ENCODE peak calls at places on chromosomes 12 and 14, in seven cellular contexts. T is mesothelial cell of epicardium, U is fibroblast of the aortic adventitia, X is MCF 10A, Q is A549, K is left ventricle myocardium inferior, C is HFF-Myc. Y is an unnamed sample.

GRCh38 chr12:113186666-113187325 is 1.3 kb downstream of the RITA1 start:
- DNase-seq in Q (no peak), K (no peak), X (no peak), C (no peak), T (no peak), U (no peak), Y (no peak)

GRCh38 chr12:106000376-106001104 is 138.2 kb downstream of the NUAK1 start:
- DNase-seq in X (peak; percentile 33), U (no peak), K (no peak), Q (no peak), C (no peak), T (no peak), Y (no peak)

GRCh38 chr12:6384499-6385436 is 806 bp downstream of the LTBR start:
- DNase-seq in K (no peak), X (peak; percentile 32), T (no peak), Q (no peak), U (no peak), C (no peak), Y (no peak)

GRCh38 chr14:56295743-56296142 is 177.5 kb downstream of the PELI2 start:
- DNase-seq in T (no peak), U (no peak), X (no peak), Q (no peak), C (no peak), K (no peak), Y (no peak)

GRCh38 chr12:70619471-70620152 is 17.6 kb downstream of the PTPRB start:
- DNase-seq in U (peak; percentile 50), Q (no peak), C (no peak), T (no peak), K (no peak), X (no peak), Y (no peak)

GRCh38 chr12:113938471-113938870 is 27.7 kb downstream of the RBM19 start:
- DNase-seq in C (no peak), X (no peak), U (no peak), K (no peak), T (no peak), Q (no peak), Y (no peak)

GRCh38 chr12:2613674-2614073 is 181.1 kb upstream of the FKBP4 start:
- DNase-seq in T (no peak), U (peak; percentile 98), C (peak; percentile 88), K (no peak), Q (peak; percentile 66), X (peak; percentile 82), Y (no peak)

GRCh38 chr12:122399254-122399591 is 23.2 kb downstream of the CLIP1 start:
- DNase-seq in T (no peak), X (no peak), Q (no peak), U (no peak), C (no peak), K (no peak), Y (no peak)

GRCh38 chr12:97985834-97986233 is 523.2 kb downstream of the RMST start:
- DNase-seq in K (no peak), C (no peak), T (no peak), X (no peak), U (no peak), Q (no peak), Y (no peak)

GRCh38 chr12:27922591-27923139 is 49.9 kb downstream of the PTHLH start:
- DNase-seq in Q (peak; percentile 35), K (no peak), C (no peak), X (peak; percentile 98), U (peak; percentile 86), T (no peak), Y (no peak)

GRCh38 chr12:120196363-120196762 is 1.8 kb upstream of the GCN1 start:
- DNase-seq in C (no peak), Q (no peak), K (no peak), X (peak; percentile 32), T (no peak), U (peak; percentile 16), Y (no peak)

GRCh38 chr14:55306938-55307589 is 35.8 kb downstream of the FBXO34 start:
- DNase-seq in Q (no peak), T (no peak), C (no peak), X (no peak), U (peak; percentile 68), K (no peak), Y (no peak)

GRCh38 chr12:75933136-75933535 is 98.4 kb downstream of the PHLDA1 start:
- DNase-seq in X (peak; percentile 78), U (peak; percentile 86), K (no peak), T (no peak), Q (peak; percentile 89), C (no peak), Y (no peak)

GRCh38 chr12:57227315-57228115 is 2.0 kb upstream of the SHMT2 start:
- DNase-seq in K (no peak), X (no peak), U (no peak), C (no peak), T (no peak), Q (no peak), Y (no peak)

GRCh38 chr12:100956311-100956852 is 161.8 kb downstream of the ANO4 start:
- DNase-seq in T (no peak), U (peak; percentile 63), X (no peak), K (no peak), Q (no peak), C (no peak), Y (no peak)

GRCh38 chr12:46386877-46387629 is 14.5 kb upstream of the SLC38A2 start:
- DNase-seq in T (no peak), X (peak; percentile 55), U (peak; percentile 87), C (no peak), K (peak; percentile 48), Q (peak; percentile 47), Y (no peak)

GRCh38 chr14:75259510-75259855 is 19.1 kb upstream of the FOS start:
- DNase-seq in U (peak; percentile 62), K (no peak), C (no peak), T (no peak), Q (no peak), X (no peak), Y (no peak)

GRCh38 chr14:94532462-94532861 is 23.2 kb upstream of the SERPINA12 start:
- DNase-seq in U (no peak), K (no peak), T (no peak), C (no peak), X (no peak), Q (no peak), Y (no peak)

GRCh38 chr14:94539181-94539580 is 22.1 kb upstream of the SERPINA4 start:
- DNase-seq in X (no peak), Q (no peak), K (no peak), C (no peak), U (no peak), T (peak; percentile 13), Y (no peak)

GRCh38 chr14:94540031-94540794 is 21.0 kb upstream of the SERPINA4 start:
- DNase-seq in T (no peak), Q (peak; percentile 27), K (no peak), U (peak; percentile 22), X (no peak), C (peak; percentile 1), Y (no peak)

GRCh38 chr14:94538070-94538740 is 23.0 kb upstream of the SERPINA4 start:
- DNase-seq in U (no peak), C (no peak), Q (no peak), T (peak; percentile 16), X (no peak), K (no peak), Y (no peak)

DNA sequence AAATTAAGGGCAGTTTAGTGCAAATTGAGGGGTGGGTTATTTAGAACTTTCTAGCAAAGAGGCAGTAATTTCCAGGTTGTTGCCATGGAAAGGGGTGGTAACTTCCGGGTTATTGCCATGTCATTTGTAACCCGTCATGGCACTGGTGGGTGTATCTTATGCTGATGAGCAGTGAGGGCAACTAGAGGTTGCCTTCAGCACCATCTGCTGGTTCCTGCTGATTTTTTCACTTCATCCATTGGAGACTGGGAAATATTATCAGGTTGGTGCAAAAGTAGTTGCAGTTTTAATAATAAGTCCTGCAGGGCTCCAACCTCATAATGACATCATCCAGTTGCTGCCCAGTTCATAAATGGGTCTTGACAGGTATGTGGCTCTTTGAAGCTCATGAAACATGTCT is 24.4 kb upstream of the SERPINA4 start:
- DNase-seq in K (no peak), T (peak; percentile 5), U (no peak), X (peak; percentile 58), Q (peak; percentile 65), C (no peak), Y (no peak)
- TF ChIP-seq CTCF in K (no peak), T (no peak), U (no peak), X (no peak), Q (no peak), C (no peak), Y (peak; percentile 21)

DNA sequence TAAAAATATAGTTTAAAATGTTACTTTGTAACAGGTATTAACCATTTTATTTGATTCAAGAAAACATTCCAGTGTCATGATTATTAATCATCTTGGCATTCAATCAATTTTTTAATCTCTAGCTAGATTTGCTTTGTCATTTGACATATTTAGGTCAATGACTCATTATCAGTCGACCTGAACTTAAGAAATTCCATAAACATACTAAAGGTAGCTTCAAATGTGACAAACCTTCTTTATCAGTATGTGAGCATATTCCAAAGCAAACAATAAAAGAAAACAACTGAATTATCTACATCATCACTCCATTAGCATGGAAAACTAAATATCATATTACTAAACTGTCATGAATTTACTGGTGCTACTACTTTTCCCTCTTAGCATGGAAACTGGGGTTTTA is 50.8 kb upstream of the CDKL1 start:
- DNase-seq in C (no peak), T (no peak), U (peak; percentile 55), X (peak; percentile 19), Q (peak; percentile 38), K (no peak), Y (no peak)
- TF ChIP-seq CTCF in C (no peak), T (no peak), U (no peak), X (no peak), Q (no peak), K (no peak), Y (no peak)

DNA sequence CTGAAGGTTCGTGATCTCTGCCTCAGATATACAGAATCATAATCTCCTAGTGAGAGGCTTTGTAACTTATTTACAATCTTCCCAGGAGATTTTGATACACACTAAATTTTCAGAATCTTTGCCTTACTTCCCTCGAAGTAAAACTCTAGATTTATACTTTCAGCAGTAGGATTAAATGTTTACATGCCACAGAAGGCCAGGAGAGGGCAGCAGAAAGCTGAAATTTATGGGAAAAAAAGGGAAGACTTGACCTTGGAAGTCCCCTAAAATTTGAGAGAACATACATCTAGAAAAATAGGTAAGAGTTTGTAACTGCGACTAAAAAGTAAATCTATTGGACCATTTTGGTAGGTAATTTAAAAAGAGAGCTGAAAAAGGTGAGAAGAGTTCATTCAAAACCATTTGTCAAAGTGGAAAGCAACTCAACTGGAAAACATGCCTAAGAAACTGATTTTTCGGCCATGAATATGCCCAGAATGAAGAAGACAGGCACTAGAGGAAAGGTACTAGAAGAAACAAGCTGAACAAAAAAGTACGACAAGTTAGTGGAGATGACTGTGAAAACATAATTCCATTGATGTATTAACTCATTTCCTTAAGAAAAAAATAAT is 242.0 kb upstream of the MDGA2 start:
- DNase-seq in U (peak; percentile 2), X (peak; percentile 43), Q (peak; percentile 3), K (no peak), T (peak; percentile 45), C (no peak), Y (peak; percentile 20)
- TF ChIP-seq CTCF in U (peak; percentile 17), X (peak; percentile 70), Q (peak; percentile 29), K (peak; percentile 60), T (peak; percentile 71), C (no peak), Y (peak; percentile 77)

GRCh38 chr14:25537846-25538455 is 488.0 kb upstream of the STXBP6 start:
- DNase-seq in U (no peak), X (no peak), Q (peak; percentile 38), T (peak; percentile 47), C (no peak), K (no peak), Y (peak; percentile 27)
- TF ChIP-seq CTCF in U (no peak), X (no peak), Q (no peak), T (peak; percentile 53), C (peak; percentile 41), K (peak; percentile 42), Y (peak; percentile 84)

GRCh38 chr12:68908076-68908475 is 24.9 kb downstream of the CPM start:
- DNase-seq in X (no peak), Q (no peak), U (no peak), C (no peak), T (no peak), K (no peak), Y (no peak)
- TF ChIP-seq CTCF in X (no peak), Q (no peak), U (no peak), C (no peak), T (no peak), K (no peak), Y (no peak)

Y was measured in progenitor cell of endocrine pancreas.